ENCODE peak calls at places on chromosome 17, in seven cellular contexts. O is lower lobe of right lung, T is aorta, K is breast epithelium, M is stomach, N is heart left ventricle, Q is OCI-LY7. U is an unnamed sample. For H3K4me1, the result is how much of the 10 kb centered on the place peaks cover.

GRCh38 chr17:68197997-68198930 is 49.6 kb upstream of the AMZ2 start:
- DNase-seq in O (no peak), T (peak), K (peak), M (peak), N (no peak), Q (no peak), U (no peak)

GRCh38 chr17:78882546-78883089 is 20.4 kb downstream of the CEP295NL start:
- DNase-seq in O (peak), T (no peak), K (no peak), M (no peak), N (no peak), Q (no peak), U (no peak)

GRCh38 chr17:41042953-41043352 is 1.7 kb upstream of the KRTAP1-1 start:
- DNase-seq in O (no peak), T (no peak), K (no peak), M (no peak), N (no peak), Q (no peak), U (no peak)

GRCh38 chr17:48162946-48163506 is 55.5 kb downstream of the SNX11 start:
- DNase-seq in O (no peak), T (no peak), K (no peak), M (peak), N (no peak), Q (no peak), U (no peak)

GRCh38 chr17:48883171-48883570 is 9.4 kb upstream of the ATP5MC1 start:
- DNase-seq in O (no peak), T (peak), K (no peak), M (no peak), N (no peak), Q (no peak), U (no peak)

GRCh38 chr17:17028059-17028877 is 14.0 kb upstream of the MPRIP start:
- DNase-seq in O (peak), T (peak), K (peak), M (peak), N (no peak), Q (no peak), U (peak)

GRCh38 chr17:22703786-22704441 is 1011.6 kb downstream of the KCNJ18 start:
- DNase-seq in O (no peak), T (no peak), K (no peak), M (no peak), N (no peak), Q (no peak), U (no peak)

GRCh38 chr17:18981642-18982424 is 22.7 kb downstream of the FAM83G start:
- DNase-seq in O (no peak), T (no peak), K (no peak), M (peak), N (no peak), Q (no peak), U (no peak)

GRCh38 chr17:7932949-7933348 is 943 bp downstream of the CNTROB start:
- DNase-seq in O (peak), T (no peak), K (peak), M (peak), N (no peak), Q (peak), U (no peak)

GRCh38 chr17:5516060-5516792 is 29.9 kb downstream of the MIS12 start:
- DNase-seq in O (no peak), T (no peak), K (no peak), M (no peak), N (no peak), Q (no peak), U (no peak)

GRCh38 chr17:50123649-50124349 is 6.2 kb downstream of the SAMD14 start:
- DNase-seq in O (no peak), T (no peak), K (no peak), M (no peak), N (no peak), Q (no peak), U (no peak)

GRCh38 chr17:82846061-82846691 is 6.4 kb upstream of the ZNF750 start:
- DNase-seq in O (no peak), T (peak), K (no peak), M (no peak), N (no peak), Q (no peak), U (no peak)

GRCh38 chr17:75650874-75651273 is 16.1 kb downstream of the RECQL5 start:
- DNase-seq in O (no peak), T (peak), K (peak), M (no peak), N (no peak), Q (no peak), U (no peak)

GRCh38 chr17:78557598-78558039 is 19.6 kb downstream of the DNAH17 start:
- DNase-seq in O (no peak), T (no peak), K (no peak), M (no peak), N (no peak), Q (no peak), U (no peak)

GRCh38 chr17:50908860-50909764 is 43.0 kb upstream of the TOB1 start:
- DNase-seq in O (peak), T (peak), K (peak), M (peak), N (peak), Q (no peak), U (peak)

DNA sequence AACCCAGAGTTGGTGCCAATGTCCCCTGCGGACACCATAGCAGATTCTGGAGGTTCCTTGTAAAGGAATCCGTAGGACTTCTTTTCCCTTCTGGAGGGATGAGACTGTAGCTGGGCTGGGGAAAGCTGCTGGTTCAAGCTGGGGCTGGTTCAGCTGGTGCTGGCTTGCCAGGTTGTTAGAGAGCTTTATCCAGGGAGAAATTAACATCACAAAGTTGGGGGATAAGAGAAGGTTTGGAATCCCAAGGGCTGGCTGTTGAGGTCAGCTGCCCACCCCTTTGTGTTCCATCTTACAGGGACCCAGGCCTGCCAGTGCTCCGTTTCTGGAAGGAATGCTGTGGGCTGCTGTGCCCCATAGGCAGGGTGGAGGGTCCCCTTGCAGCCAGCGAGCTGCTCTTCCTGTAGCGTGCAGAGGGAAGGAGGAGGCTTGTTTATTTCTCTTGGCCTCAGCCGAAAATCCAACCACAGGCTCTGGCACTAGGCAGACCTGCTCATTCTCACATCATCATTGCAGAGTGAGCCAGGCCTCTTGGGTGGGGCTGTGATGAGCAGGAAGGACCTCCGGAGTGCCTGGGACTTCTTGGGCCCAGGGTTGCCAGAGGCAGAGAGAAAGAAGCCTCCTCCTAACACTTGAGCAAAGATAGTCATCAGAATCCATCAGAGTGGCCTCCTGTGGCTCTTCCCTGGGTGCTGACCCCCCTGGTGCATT is 251.1 kb downstream of the SEC14L1 start:
- DNase-seq in O (no peak), T (peak), K (no peak), M (no peak), N (no peak), Q (no peak), U (no peak)
- H3K4me3 ChIP-seq in O (no peak), T (no peak), K (no peak), M (no peak), N (no peak), Q (no peak), U (no peak)

DNA sequence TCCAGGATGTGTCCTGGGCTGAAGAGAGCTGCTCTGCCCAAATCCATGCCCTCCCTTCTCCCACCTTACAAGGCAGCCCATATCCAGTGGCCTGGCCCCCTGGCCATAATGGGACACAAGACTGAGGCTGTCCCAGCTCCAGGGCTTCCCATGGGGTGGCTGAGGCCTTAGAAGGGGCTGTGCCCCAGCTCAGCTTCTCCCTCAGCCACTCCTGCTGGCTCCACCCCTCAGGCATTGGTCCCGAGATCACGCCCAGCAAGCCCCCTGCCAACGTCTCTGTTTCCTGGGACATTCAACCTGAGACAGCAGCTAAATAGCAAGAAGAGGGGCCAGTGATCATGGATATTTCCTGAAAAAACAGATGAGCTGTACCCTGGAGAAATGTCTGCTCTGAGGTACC is 43.3 kb downstream of the ARHGAP27 start:
- DNase-seq in O (no peak), T (no peak), K (no peak), M (no peak), N (no peak), Q (no peak), U (no peak)
- H3K4me1 ChIP-seq in O (under half), T (under half), K (under half), M (under half), N (under half), Q (under half), U (under half)

DNA sequence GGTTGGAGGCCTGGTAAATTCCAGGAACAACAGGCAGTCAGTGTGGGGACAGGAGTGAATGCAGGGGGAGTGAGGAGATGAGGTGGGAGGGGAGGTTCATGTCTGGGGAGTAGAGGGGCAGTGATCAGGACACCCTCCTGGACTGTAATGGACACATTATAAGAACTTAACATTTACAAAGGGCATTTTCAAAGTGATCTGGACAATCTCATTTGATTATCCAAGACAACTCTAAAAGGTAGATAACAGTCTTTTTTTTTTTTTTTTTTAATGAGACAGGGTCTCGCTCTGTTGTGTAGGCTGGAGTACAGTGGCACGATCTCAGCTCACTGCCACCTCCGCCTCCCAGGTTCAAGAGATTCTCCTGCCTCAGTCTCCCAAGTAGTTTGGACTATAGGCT is 5.7 kb downstream of the SDK2 start:
- DNase-seq in O (no peak), T (no peak), K (no peak), M (peak), N (no peak), Q (no peak), U (no peak)
- H3K27ac ChIP-seq in O (no peak), T (no peak), K (no peak), M (no peak), N (no peak), Q (no peak), U (no peak)

DNA sequence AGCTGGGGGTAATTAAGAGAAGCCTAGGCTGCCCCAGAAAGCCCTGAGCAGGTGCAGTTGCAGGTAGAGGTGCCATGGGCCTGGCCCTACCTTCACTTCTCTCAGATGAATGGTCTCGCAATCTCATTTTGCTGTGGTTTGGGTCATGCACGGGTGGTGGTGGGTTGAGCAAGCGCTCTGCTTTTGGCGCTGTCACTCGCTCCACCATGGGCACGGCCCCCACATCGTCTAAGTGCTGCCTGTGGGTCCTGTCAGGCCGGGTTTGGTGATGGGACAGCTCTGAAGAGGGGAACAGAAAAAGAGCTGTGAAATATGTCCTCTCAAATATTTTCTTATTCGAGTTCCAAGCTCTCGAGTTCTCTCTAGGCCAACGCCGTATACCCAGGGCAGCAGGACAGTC is 39.9 kb downstream of the STH start:
- DNase-seq in O (no peak), T (no peak), K (no peak), M (no peak), N (no peak), Q (no peak), U (no peak)
- H3K4me3 ChIP-seq in O (no peak), T (no peak), K (no peak), M (no peak), N (no peak), Q (no peak), U (no peak)

GRCh38 chr17:57356153-57356721 is 99.9 kb downstream of the MSI2 start:
- DNase-seq in O (no peak), T (no peak), K (no peak), M (peak), N (no peak), Q (peak), U (no peak)
- H3K4me1 ChIP-seq in O (under half), T (under half), K (under half), M (under half), N (under half), Q (half or more), U (half or more)

GRCh38 chr17:62927083-62927482 is 39.0 kb upstream of the TANC2 start:
- DNase-seq in O (no peak), T (no peak), K (no peak), M (no peak), N (no peak), Q (no peak), U (no peak)
- H3K27ac ChIP-seq in O (no peak), T (no peak), K (no peak), M (no peak), N (no peak), Q (no peak), U (no peak)

DNA sequence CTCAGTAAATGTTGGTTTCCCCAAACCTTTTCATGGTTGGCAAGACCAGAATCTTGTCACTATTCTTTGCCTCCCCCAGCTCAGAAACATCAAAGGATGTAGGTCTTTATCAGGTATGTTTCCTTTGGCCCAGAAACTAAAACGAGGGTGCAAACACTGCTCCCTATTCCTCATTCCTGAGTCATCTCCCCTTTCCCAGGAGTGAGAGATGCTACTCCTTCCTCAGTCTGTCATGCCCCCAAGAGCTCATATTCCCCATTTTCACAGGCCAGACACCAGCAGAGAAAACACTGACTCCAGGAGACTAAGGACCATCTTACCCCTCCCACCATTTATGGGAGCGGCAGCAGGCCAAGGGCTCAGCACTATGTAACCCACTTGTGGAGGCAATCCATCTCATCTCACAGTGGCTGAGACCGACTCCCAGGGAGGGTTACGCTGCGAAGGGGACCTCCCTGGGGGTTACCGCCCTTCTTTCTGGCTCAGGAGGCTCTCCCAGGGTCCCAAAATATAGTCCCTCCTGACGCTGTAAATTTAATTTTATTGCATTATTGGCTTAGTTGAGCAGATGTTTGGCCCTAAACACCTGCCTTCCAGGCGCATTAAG is 1.5 kb downstream of the GEMIN4 start:
- DNase-seq in O (no peak), T (no peak), K (no peak), M (no peak), N (no peak), Q (no peak), U (no peak)
- H3K4me3 ChIP-seq in O (no peak), T (no peak), K (peak), M (peak), N (no peak), Q (peak), U (peak)

GRCh38 chr17:72120878-72121163 is at the start of gene SOX9:
- DNase-seq in O (peak), T (peak), K (peak), M (peak), N (peak), Q (no peak), U (peak)
- H3K4me1 ChIP-seq in O (under half), T (under half), K (under half), M (half or more), N (under half), Q (under half), U (under half)